ENCODE peak calls at places on chromosomes 2 and 18, in ten cellular contexts. O is stromal cell of bone marrow; Q is ACHN; L is NCI-H1436; C is A549; S is Caki2; T is activated CD4-positive, alpha-beta memory T cell treated with anti-CD3 and anti-CD28 coated beads for 36 hours; F is lung microvascular endothelial cell; A is NCI-H2081; R is activated naive CD4-positive, alpha-beta T cell. V is an unnamed sample.

GRCh38 chr2:11343626-11344341 is 652 bp downstream of the ROCK2 start:
- DNase-seq in O (no peak), Q (peak), L (peak), C (peak), S (peak), T (peak), F (peak), A (peak), R (no peak), V (no peak)

GRCh38 chr18:61335737-61336555 is 2.7 kb downstream of the CDH20 start:
- DNase-seq in O (no peak), Q (no peak), L (no peak), C (no peak), S (no peak), T (no peak), F (no peak), A (no peak), R (no peak), V (no peak)

GRCh38 chr18:62716679-62717058 is 1.3 kb downstream of the PHLPP1 start:
- DNase-seq in O (no peak), Q (peak), L (no peak), C (peak), S (no peak), T (peak), F (peak), A (peak), R (no peak), V (no peak)

GRCh38 chr2:7953184-7953583 is 728.7 kb upstream of the ID2 start:
- DNase-seq in O (no peak), Q (no peak), L (no peak), C (no peak), S (no peak), T (no peak), F (no peak), A (peak), R (no peak), V (no peak)

GRCh38 chr2:195559431-195559914 is 97.6 kb upstream of the SLC39A10 start:
- DNase-seq in O (peak), Q (no peak), L (no peak), C (no peak), S (no peak), T (peak), F (no peak), A (no peak), R (no peak), V (no peak)

GRCh38 chr18:22551536-22552151 is 133.9 kb upstream of the CTAGE1 start:
- DNase-seq in O (peak), Q (peak), L (no peak), C (peak), S (peak), T (no peak), F (peak), A (no peak), R (no peak), V (peak)

GRCh38 chr2:119252186-119253113 is 28.8 kb downstream of the STEAP3 start:
- DNase-seq in O (peak), Q (peak), L (no peak), C (peak), S (peak), T (no peak), F (peak), A (no peak), R (no peak), V (no peak)

GRCh38 chr2:157158111-157158510 is 99.4 kb upstream of the GALNT5 start:
- DNase-seq in O (no peak), Q (no peak), L (no peak), C (no peak), S (no peak), T (no peak), F (peak), A (no peak), R (no peak), V (no peak)

GRCh38 chr2:169468841-169469240 is 10.5 kb upstream of the BBS5 start:
- DNase-seq in O (no peak), Q (no peak), L (no peak), C (no peak), S (no peak), T (no peak), F (no peak), A (no peak), R (no peak), V (no peak)

GRCh38 chr2:165796819-165797530 is 2.9 kb upstream of the GALNT3 start:
- DNase-seq in O (no peak), Q (no peak), L (no peak), C (no peak), S (no peak), T (no peak), F (no peak), A (no peak), R (no peak), V (no peak)

GRCh38 chr18:42644729-42645131 is 470.8 kb downstream of the RIT2 start:
- DNase-seq in O (no peak), Q (no peak), L (no peak), C (no peak), S (peak), T (no peak), F (peak), A (peak), R (no peak), V (peak)

GRCh38 chr18:8322486-8322885 is 286.8 kb upstream of the RAB12 start:
- DNase-seq in O (no peak), Q (no peak), L (no peak), C (no peak), S (no peak), T (no peak), F (no peak), A (no peak), R (no peak), V (no peak)

GRCh38 chr2:219639356-219639755 is 11.9 kb downstream of the SLC4A3 start:
- DNase-seq in O (no peak), Q (no peak), L (no peak), C (no peak), S (no peak), T (no peak), F (no peak), A (no peak), R (no peak), V (no peak)

GRCh38 chr18:79680100-79680879 is 687 bp downstream of the CTDP1 start:
- DNase-seq in O (no peak), Q (peak), L (no peak), C (peak), S (peak), T (peak), F (peak), A (peak), R (no peak), V (no peak)

GRCh38 chr2:172924070-172924469 is 151.6 kb upstream of the MAP3K20 start:
- DNase-seq in O (no peak), Q (no peak), L (no peak), C (no peak), S (no peak), T (no peak), F (no peak), A (no peak), R (no peak), V (no peak)

GRCh38 chr2:49973917-49974368 is 819.6 kb upstream of the FSHR start:
- DNase-seq in O (peak), Q (peak), L (no peak), C (peak), S (peak), T (peak), F (peak), A (peak), R (peak), V (no peak)

GRCh38 chr2:31828891-31829290 is 181.9 kb downstream of the MEMO1 start:
- DNase-seq in O (no peak), Q (no peak), L (no peak), C (no peak), S (no peak), T (no peak), F (no peak), A (no peak), R (no peak), V (no peak)

GRCh38 chr2:70708376-70709199 is 59.4 kb downstream of the ADD2 start:
- DNase-seq in O (no peak), Q (no peak), L (no peak), C (no peak), S (peak), T (peak), F (no peak), A (no peak), R (no peak), V (no peak)

GRCh38 chr2:157509755-157510154 is 65.9 kb upstream of the CYTIP start:
- DNase-seq in O (no peak), Q (no peak), L (no peak), C (no peak), S (no peak), T (no peak), F (no peak), A (peak), R (no peak), V (no peak)

GRCh38 chr2:231686192-231687100 is 21.9 kb upstream of the PTMA start:
- DNase-seq in O (no peak), Q (no peak), L (no peak), C (no peak), S (no peak), T (no peak), F (no peak), A (no peak), R (no peak), V (no peak)

GRCh38 chr2:100592226-100592625 is 29.4 kb downstream of the PDCL3 start:
- DNase-seq in O (no peak), Q (no peak), L (no peak), C (no peak), S (no peak), T (no peak), F (no peak), A (no peak), R (no peak), V (no peak)

GRCh38 chr2:44075536-44075935 is 79.7 kb upstream of the LRPPRC start:
- DNase-seq in O (peak), Q (no peak), L (peak), C (no peak), S (peak), T (no peak), F (no peak), A (peak), R (no peak), V (no peak)

GRCh38 chr18:7624697-7625096 is 57.6 kb downstream of the PTPRM start:
- DNase-seq in O (no peak), Q (no peak), L (no peak), C (no peak), S (no peak), T (no peak), F (no peak), A (no peak), R (no peak), V (no peak)

GRCh38 chr2:224764565-224765236 is 48.5 kb upstream of the CCDC195 start:
- DNase-seq in O (no peak), Q (no peak), L (no peak), C (no peak), S (no peak), T (no peak), F (no peak), A (no peak), R (no peak), V (no peak)

GRCh38 chr2:23649819-23650218 is 264.8 kb downstream of the KLHL29 start:
- DNase-seq in O (no peak), Q (no peak), L (no peak), C (no peak), S (peak), T (peak), F (peak), A (no peak), R (no peak), V (no peak)

GRCh38 chr2:196801578-196801977 is 2.1 kb upstream of the GTF3C3 start:
- DNase-seq in O (no peak), Q (no peak), L (no peak), C (no peak), S (peak), T (no peak), F (no peak), A (no peak), R (no peak), V (no peak)

GRCh38 chr18:58687871-58688308 is 16.6 kb downstream of the MALT1 start:
- DNase-seq in O (no peak), Q (no peak), L (no peak), C (no peak), S (no peak), T (peak), F (no peak), A (no peak), R (no peak), V (no peak)

GRCh38 chr2:55519908-55520885 is 679 bp downstream of the CFAP36 start:
- DNase-seq in O (no peak), Q (peak), L (no peak), C (peak), S (peak), T (peak), F (peak), A (peak), R (peak), V (no peak)

GRCh38 chr2:130357864-130358263 is 2.0 kb downstream of the PTPN18 start:
- DNase-seq in O (no peak), Q (no peak), L (no peak), C (no peak), S (no peak), T (no peak), F (no peak), A (no peak), R (no peak), V (no peak)

GRCh38 chr18:22753130-22753831 is 179.8 kb upstream of the RBBP8 start:
- DNase-seq in O (no peak), Q (no peak), L (no peak), C (no peak), S (no peak), T (no peak), F (no peak), A (no peak), R (no peak), V (no peak)

GRCh38 chr18:12886498-12887126 is 2.6 kb upstream of the PTPN2 start:
- DNase-seq in O (no peak), Q (peak), L (no peak), C (no peak), S (no peak), T (no peak), F (peak), A (no peak), R (no peak), V (no peak)

GRCh38 chr2:1515986-1516797 is 102.9 kb downstream of the TPO start:
- DNase-seq in O (no peak), Q (no peak), L (no peak), C (no peak), S (no peak), T (no peak), F (no peak), A (no peak), R (no peak), V (no peak)

GRCh38 chr2:241803387-241804325 is 5.3 kb upstream of the NEU4 start:
- DNase-seq in O (peak), Q (peak), L (peak), C (no peak), S (no peak), T (peak), F (peak), A (peak), R (no peak), V (no peak)

GRCh38 chr2:190468814-190469569 is 60.8 kb downstream of the MFSD6 start:
- DNase-seq in O (peak), Q (peak), L (peak), C (peak), S (peak), T (no peak), F (peak), A (peak), R (no peak), V (peak)

GRCh38 chr2:72572501-72572900 is 253.3 kb downstream of the EXOC6B start:
- DNase-seq in O (no peak), Q (no peak), L (no peak), C (no peak), S (peak), T (no peak), F (no peak), A (no peak), R (no peak), V (no peak)

GRCh38 chr2:71829008-71829407 is 318.7 kb downstream of the CYP26B1 start:
- DNase-seq in O (no peak), Q (no peak), L (no peak), C (no peak), S (no peak), T (no peak), F (no peak), A (no peak), R (no peak), V (no peak)

V was measured in glomerular endothelial cell.